ENCODE peak calls at places on chromosomes 13 and 19, in four cellular contexts. S, Y, J and F are unnamed samples.

GRCh38 chr13:60358453-60358852 is 38.6 kb upstream of the TDRD3 start:
- DNase-seq in S (no peak), Y (no peak), J (no peak), F (no peak)

GRCh38 chr19:16175954-16176353 is 2.6 kb upstream of the CIB3 start:
- DNase-seq in S (no peak), Y (no peak), J (no peak), F (no peak)

GRCh38 chr19:12666305-12667048 is at the start of the genes MAN2B1 and WDR83:
- DNase-seq in S (peak; percentile 94), Y (no peak), J (peak; percentile 65), F (peak; percentile 88)

GRCh38 chr13:42377640-42378382 is 105.9 kb downstream of the AKAP11 start:
- DNase-seq in S (no peak), Y (peak; percentile 100), J (no peak), F (no peak)

GRCh38 chr13:49436890-49437289 is 7.0 kb downstream of the CAB39L start:
- DNase-seq in S (no peak), Y (no peak), J (no peak), F (no peak)

GRCh38 chr13:99215466-99215865 is 14.8 kb downstream of the UBAC2 start:
- DNase-seq in S (no peak), Y (no peak), J (no peak), F (no peak)

GRCh38 chr13:96728463-96728862 is 265.8 kb downstream of the OXGR1 start:
- DNase-seq in S (no peak), Y (no peak), J (no peak), F (no peak)

GRCh38 chr19:34128558-34129250 is 43.6 kb upstream of the LSM14A start:
- DNase-seq in S (no peak), Y (no peak), J (no peak), F (no peak)

GRCh38 chr13:35349673-35350278 is 126.7 kb downstream of the MAB21L1 start:
- DNase-seq in S (no peak), Y (peak; percentile 52), J (peak; percentile 92), F (no peak)

GRCh38 chr19:10305139-10305806 is 4.3 kb downstream of the ZGLP1 start:
- DNase-seq in S (no peak), Y (no peak), J (no peak), F (no peak)

GRCh38 chr19:53608381-53608780 is 23.4 kb upstream of the DPRX start:
- DNase-seq in S (no peak), Y (no peak), J (no peak), F (no peak)

GRCh38 chr19:10986301-10987127 is 25.7 kb downstream of the SMARCA4 start:
- DNase-seq in S (no peak), Y (no peak), J (no peak), F (no peak)

GRCh38 chr13:47632311-47632710 is 368.8 kb downstream of the SUCLA2 start:
- DNase-seq in S (no peak), Y (no peak), J (no peak), F (no peak)

GRCh38 chr19:703329-703650 is 5.4 kb upstream of the PALM start:
- DNase-seq in S (no peak), Y (no peak), J (no peak), F (no peak)

GRCh38 chr19:709196-709964 is 645 bp downstream of the PALM start:
- DNase-seq in S (no peak), Y (no peak), J (no peak), F (no peak)

GRCh38 chr19:704447-704741 is 4.3 kb upstream of the PALM start:
- DNase-seq in S (no peak), Y (no peak), J (no peak), F (no peak)

GRCh38 chr19:708154-709141 is at the start of gene PALM:
- DNase-seq in S (peak; percentile 82), Y (no peak), J (peak; percentile 39), F (peak; percentile 54)

DNA sequence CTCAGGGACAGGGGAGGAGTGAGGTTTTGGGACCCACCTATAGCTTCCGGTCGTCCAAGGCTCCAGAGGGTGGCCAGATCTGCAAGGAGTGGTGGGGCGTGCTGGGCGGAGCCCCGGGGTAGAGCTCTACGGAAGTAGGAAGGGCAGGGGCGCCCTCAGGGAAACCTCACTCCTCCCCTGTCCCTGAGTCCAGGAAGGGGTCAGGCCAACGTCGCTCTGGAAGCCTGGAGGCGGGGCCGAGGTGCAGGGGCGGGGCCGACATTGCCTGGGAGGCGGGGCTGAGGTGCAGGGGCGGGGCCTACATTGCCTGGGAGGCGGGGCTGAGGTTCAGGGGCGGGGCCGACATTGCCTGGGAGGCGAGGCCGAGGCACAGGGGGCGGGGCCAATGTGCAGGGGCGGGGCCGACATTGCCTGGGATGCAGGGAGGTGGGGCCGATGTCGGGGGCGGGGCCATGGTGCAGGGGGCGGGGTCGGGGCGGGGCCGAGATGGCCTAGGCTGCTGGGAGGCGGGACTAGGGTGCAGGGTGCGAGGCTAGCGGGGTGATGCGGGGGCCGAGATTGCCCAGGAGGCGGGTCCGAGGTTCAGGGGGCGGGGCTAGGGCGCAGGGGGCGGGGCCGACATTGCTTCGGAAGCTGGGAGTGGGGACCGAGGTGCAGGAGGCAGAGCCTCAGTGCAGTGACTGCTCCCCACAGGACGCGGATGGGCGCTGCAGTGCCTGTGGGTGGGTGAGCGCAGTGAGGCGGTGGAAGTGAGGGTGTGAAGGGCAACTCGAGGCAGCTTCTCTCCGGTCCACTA is 4.9 kb upstream of the PALM start:
- DNase-seq in S (peak; percentile 95), Y (no peak), J (peak; percentile 90), F (peak; percentile 97)
- TF ChIP-seq TARDBP in S (no peak), Y (no peak), J (peak; percentile 33), F (no peak)

GRCh38 chr13:39765801-39766463 is 110.5 kb downstream of the COG6 start:
- DNase-seq in S (no peak), Y (no peak), J (no peak), F (no peak)
- TF ChIP-seq SP1 in S (no peak), Y (no peak), J (no peak), F (no peak)

GRCh38 chr19:50252111-50252886 is 48.9 kb downstream of the MYH14 start:
- DNase-seq in S (peak; percentile 64), Y (no peak), J (no peak), F (no peak)
- TF ChIP-seq TARDBP in S (no peak), Y (no peak), J (no peak), F (no peak)

DNA sequence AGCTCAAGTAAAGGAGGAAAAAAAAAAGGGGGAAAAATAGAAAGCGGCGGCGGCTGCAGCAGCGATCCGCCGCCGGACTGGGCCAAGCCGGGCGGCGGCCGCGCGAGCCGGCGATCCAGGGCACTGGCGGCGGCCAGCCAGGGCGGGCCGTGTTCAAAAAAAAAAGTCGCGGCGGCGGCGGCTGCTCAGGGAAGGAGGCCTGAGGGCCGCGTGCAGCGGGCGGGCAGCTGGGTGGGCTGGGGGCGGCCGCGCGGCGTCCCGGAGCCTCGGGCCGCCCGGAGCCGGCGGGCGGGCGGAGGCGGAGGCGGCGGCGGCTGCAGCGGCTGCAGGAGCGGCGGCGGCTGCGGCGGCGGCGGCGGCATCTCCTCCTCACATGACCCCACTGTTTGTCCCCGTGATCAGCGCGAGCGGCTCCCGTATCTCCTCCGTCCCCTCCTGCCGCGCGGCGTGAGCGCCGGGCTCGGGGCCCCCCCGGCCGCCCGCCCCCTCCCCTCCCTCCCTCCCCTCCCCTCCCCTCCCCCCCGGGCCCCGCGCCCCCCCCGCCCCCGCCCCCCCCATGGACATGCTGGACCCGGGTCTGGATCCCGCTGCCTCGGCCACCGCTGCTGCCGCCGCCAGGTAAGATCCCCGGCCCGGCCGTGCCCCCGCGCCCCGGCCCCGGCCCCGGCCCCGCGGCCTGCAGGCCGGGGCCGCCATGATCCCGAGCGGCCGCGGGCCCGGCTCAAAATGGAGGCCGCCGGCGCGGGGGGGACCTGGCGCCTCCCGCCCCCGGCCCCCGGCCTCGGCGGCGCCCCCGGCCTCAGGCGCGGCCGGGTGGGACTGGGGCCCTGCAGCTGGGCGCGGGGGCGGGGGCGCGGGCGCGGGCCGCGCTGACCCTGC is at the start of gene USF2:
- DNase-seq in S (peak; percentile 81), Y (no peak), J (peak; percentile 72), F (peak; percentile 79)
- TF ChIP-seq SP1 in S (no peak), Y (no peak), J (no peak), F (no peak)

GRCh38 chr19:41998246-41999020 is 4.4 kb upstream of the ATP1A3 start:
- DNase-seq in S (peak; percentile 77), Y (no peak), J (peak; percentile 17), F (peak; percentile 83)

GRCh38 chr19:41999878-42000208 is 5.8 kb upstream of the ATP1A3 start:
- DNase-seq in S (no peak), Y (no peak), J (no peak), F (no peak)

GRCh38 chr19:41997851-41998229 is 3.8 kb upstream of the ATP1A3 start:
- DNase-seq in S (no peak), Y (no peak), J (no peak), F (no peak)

GRCh38 chr19:41997121-41997850 is 3.3 kb upstream of the ATP1A3 start:
- DNase-seq in S (peak; percentile 79), Y (no peak), J (no peak), F (peak; percentile 72)

GRCh38 chr19:41999071-41999877 is 5.2 kb upstream of the ATP1A3 start:
- DNase-seq in S (no peak), Y (no peak), J (no peak), F (no peak)
- TF ChIP-seq TARDBP in S (no peak), Y (no peak), J (no peak), F (no peak)

GRCh38 chr19:4052114-4052992 is 14.3 kb downstream of the ZBTB7A start:
- DNase-seq in S (no peak), Y (no peak), J (peak; percentile 95), F (no peak)
- TF ChIP-seq SP1 in S (no peak), Y (no peak), J (no peak), F (no peak)